ENCODE peak calls at places on chromosome 12, in four cellular contexts. J, A, C and G are unnamed samples.

GRCh38 chr12:108770269-108770829 is 39.0 kb upstream of the CORO1C start:
- DNase-seq in J (no peak), A (no peak), C (peak), G (no peak)

GRCh38 chr12:45183263-45183662 is 32.6 kb upstream of the ANO6 start:
- DNase-seq in J (peak), A (no peak), C (no peak), G (no peak)

GRCh38 chr12:54417712-54418440 is 1.2 kb downstream of the ITGA5 start:
- DNase-seq in J (peak), A (peak), C (peak), G (no peak)

GRCh38 chr12:20567413-20567812 is 127.7 kb upstream of the SLCO1C1 start:
- DNase-seq in J (no peak), A (no peak), C (no peak), G (no peak)

GRCh38 chr12:104165801-104166200 is 27.8 kb upstream of the NFYB start:
- DNase-seq in J (no peak), A (no peak), C (no peak), G (no peak)

GRCh38 chr12:590206-590750 is 73.0 kb downstream of the NINJ2 start:
- DNase-seq in J (no peak), A (no peak), C (peak), G (no peak)

GRCh38 chr12:65449400-65449799 is 170.9 kb downstream of the MSRB3 start:
- DNase-seq in J (peak), A (no peak), C (no peak), G (no peak)

GRCh38 chr12:71653137-71653536 is 10.5 kb downstream of the ZFC3H1 start:
- DNase-seq in J (no peak), A (no peak), C (no peak), G (no peak)

GRCh38 chr12:96274331-96274730 is 80.2 kb downstream of the ELK3 start:
- DNase-seq in J (peak), A (no peak), C (no peak), G (no peak)

GRCh38 chr12:124713436-124714082 is 146.1 kb upstream of the NCOR2 start:
- DNase-seq in J (peak), A (no peak), C (no peak), G (peak)

GRCh38 chr12:79298511-79298910 is 392.3 kb downstream of the PAWR start:
- DNase-seq in J (no peak), A (no peak), C (no peak), G (no peak)

GRCh38 chr12:93868771-93869170 is 191.6 kb downstream of the CRADD start:
- DNase-seq in J (peak), A (no peak), C (no peak), G (no peak)

GRCh38 chr12:2170376-2170775 is 117.6 kb downstream of the CACNA1C start:
- DNase-seq in J (peak), A (no peak), C (no peak), G (no peak)

GRCh38 chr12:1590083-1590979 is 4.0 kb downstream of the FBXL14 start:
- DNase-seq in J (peak), A (no peak), C (peak), G (no peak)

GRCh38 chr12:107377596-107378385 is 284.4 kb upstream of the CRY1 start:
- DNase-seq in J (peak), A (no peak), C (no peak), G (no peak)

GRCh38 chr12:112443916-112444315 is 25.2 kb downstream of the PTPN11 start:
- DNase-seq in J (no peak), A (no peak), C (no peak), G (no peak)

GRCh38 chr12:10753066-10753465 is 29.9 kb upstream of the YBX3 start:
- DNase-seq in J (peak), A (no peak), C (no peak), G (no peak)

GRCh38 chr12:14699923-14700322 is 3.5 kb upstream of the GUCY2C start:
- DNase-seq in J (no peak), A (no peak), C (no peak), G (no peak)

GRCh38 chr12:14327717-14328116 is 37.8 kb upstream of the ATF7IP start:
- DNase-seq in J (peak), A (no peak), C (no peak), G (no peak)

GRCh38 chr12:114931025-114931424 is 247.1 kb upstream of the TBX3 start:
- DNase-seq in J (no peak), A (no peak), C (no peak), G (no peak)

GRCh38 chr12:48060474-48060873 is 45.4 kb downstream of the SENP1 start:
- DNase-seq in J (no peak), A (no peak), C (no peak), G (no peak)

GRCh38 chr12:87491089-87491488 is 538.1 kb downstream of the C12orf50 start:
- DNase-seq in J (no peak), A (no peak), C (no peak), G (no peak)

GRCh38 chr12:75692883-75693282 is 181.5 kb upstream of the KRR1 start:
- DNase-seq in J (peak), A (no peak), C (no peak), G (no peak)

GRCh38 chr12:62653740-62654139 is 187.1 kb downstream of the MON2 start:
- DNase-seq in J (no peak), A (no peak), C (peak), G (no peak)

GRCh38 chr12:83793616-83794015 is 1106.9 kb downstream of the TMTC2 start:
- DNase-seq in J (peak), A (no peak), C (no peak), G (no peak)

GRCh38 chr12:124738636-124739467 is 124.8 kb downstream of the SCARB1 start:
- DNase-seq in J (no peak), A (peak), C (no peak), G (no peak)

GRCh38 chr12:15608406-15608805 is 180.8 kb downstream of the EPS8 start:
- DNase-seq in J (no peak), A (no peak), C (no peak), G (no peak)

GRCh38 chr12:510071-510825 is 50.5 kb downstream of the B4GALNT3 start:
- DNase-seq in J (peak), A (peak), C (peak), G (no peak)

GRCh38 chr12:64983771-64984170 is 137.3 kb downstream of the WIF1 start:
- DNase-seq in J (no peak), A (no peak), C (no peak), G (no peak)